ENCODE peak calls at places on chromosomes 11 and 22, in five cellular contexts. E is A549, O is heart left ventricle, J is HCT116, M is body of pancreas. Q is an unnamed sample.

GRCh38 chr11:94224078-94224477 is 80.3 kb upstream of the IZUMO1R start:
- ATAC-seq in E (no peak), O (no peak), M (no peak), J (no peak), Q (no peak)

GRCh38 chr11:3669742-3670183 is 1.4 kb downstream of the CHRNA10 start:
- ATAC-seq in J (no peak), O (peak; percentile 50), M (no peak), E (peak; percentile 27), Q (no peak)

GRCh38 chr11:75400110-75400865 is 970 bp downstream of the RPS3 start:
- ATAC-seq in J (peak; percentile 16), M (no peak), O (peak; percentile 6), E (peak; percentile 32), Q (no peak)

GRCh38 chr11:80144932-80145612 is 704.2 kb upstream of the TENM4 start:
- ATAC-seq in M (no peak), J (no peak), O (no peak), E (no peak), Q (no peak)

GRCh38 chr22:32661737-32662586 is 139.5 kb upstream of the TIMP3 start:
- ATAC-seq in O (no peak), M (no peak), J (no peak), E (no peak), Q (no peak)

GRCh38 chr11:2812371-2812991 is 73.1 kb downstream of the CDKN1C start:
- ATAC-seq in M (peak; percentile 29), E (no peak), O (peak; percentile 59), J (no peak), Q (peak; percentile 71)

GRCh38 chr22:48778308-48779195 is 1049.1 kb downstream of the BRD1 start:
- ATAC-seq in M (no peak), J (no peak), E (no peak), O (no peak), Q (no peak)

GRCh38 chr11:96097844-96098421 is 174.0 kb upstream of the MTMR2 start:
- ATAC-seq in E (no peak), O (no peak), M (no peak), J (no peak), Q (no peak)

GRCh38 chr11:3882671-3883070 is 27.2 kb downstream of the STIM1 start:
- ATAC-seq in M (no peak), E (no peak), J (no peak), O (no peak), Q (no peak)

GRCh38 chr11:72673943-72674828 is at the start of gene PDE2A:
- ATAC-seq in O (no peak), M (no peak), E (peak; percentile 23), J (no peak), Q (no peak)

GRCh38 chr11:70307176-70307575 is 36.7 kb downstream of the PPFIA1 start:
- ATAC-seq in O (no peak), M (no peak), J (no peak), E (no peak), Q (no peak)

GRCh38 chr11:93849751-93850584 is 450 bp downstream of the VSTM5 start:
- ATAC-seq in M (peak; percentile 78), J (no peak), E (peak; percentile 82), O (no peak), Q (peak; percentile 61)

GRCh38 chr22:46588279-46589140 is 31.7 kb upstream of the GRAMD4 start:
- ATAC-seq in E (peak; percentile 27), J (no peak), M (no peak), O (peak; percentile 39), Q (no peak)

GRCh38 chr11:19394525-19395016 is 153.8 kb upstream of the E2F8 start:
- ATAC-seq in O (no peak), J (no peak), E (no peak), M (no peak), Q (no peak)

GRCh38 chr11:31509412-31510345 is at the start of the genes ELP4 and IMMP1L:
- ATAC-seq in J (peak; percentile 99), M (peak; percentile 100), E (peak; percentile 100), O (peak; percentile 100), Q (peak; percentile 100)

GRCh38 chr11:126700773-126701554 is 299.6 kb downstream of the KIRREL3 start:
- ATAC-seq in M (no peak), E (no peak), J (no peak), O (no peak), Q (no peak)

GRCh38 chr22:45470871-45471270 is 31.8 kb upstream of the FBLN1 start:
- ATAC-seq in O (no peak), J (no peak), M (no peak), E (no peak), Q (no peak)

GRCh38 chr11:17542249-17542648 is 2.0 kb downstream of the USH1C start:
- ATAC-seq in J (no peak), O (no peak), M (peak; percentile 77), E (peak; percentile 38), Q (no peak)

GRCh38 chr22:29310863-29311339 is 4.5 kb downstream of the GAS2L1 start:
- ATAC-seq in O (peak; percentile 69), E (peak; percentile 72), J (peak; percentile 47), M (peak; percentile 78), Q (peak; percentile 85)

GRCh38 chr11:120793806-120794479 is 230.0 kb upstream of the TBCEL start:
- ATAC-seq in E (no peak), J (no peak), O (no peak), M (no peak), Q (no peak)

GRCh38 chr11:104956528-104956927 is 11.8 kb downstream of the CASP4 start:
- ATAC-seq in M (peak; percentile 79), J (no peak), E (no peak), O (no peak), Q (no peak)

GRCh38 chr22:31739795-31740201 is 10.1 kb downstream of the PRR14L start:
- ATAC-seq in J (no peak), O (peak; percentile 54), E (no peak), M (peak; percentile 92), Q (peak; percentile 53)

GRCh38 chr11:7485136-7485853 is at the start of gene OLFML1:
- ATAC-seq in M (peak; percentile 31), O (peak; percentile 57), J (no peak), E (no peak), Q (peak; percentile 34)

GRCh38 chr22:36212896-36213295 is 11.3 kb upstream of the APOL4 start:
- ATAC-seq in E (no peak), O (no peak), J (no peak), M (no peak), Q (no peak)

GRCh38 chr11:72668645-72669347 is 5.4 kb downstream of the PDE2A start:
- ATAC-seq in O (no peak), J (no peak), M (no peak), E (no peak), Q (no peak)

GRCh38 chr11:25515576-25515975 is 816.4 kb upstream of the ANO3 start:
- ATAC-seq in M (no peak), O (no peak), E (no peak), J (no peak), Q (no peak)

GRCh38 chr11:134328433-134328832 is 3.4 kb upstream of the GLB1L2 start:
- ATAC-seq in O (no peak), M (no peak), E (no peak), J (no peak), Q (no peak)

GRCh38 chr11:69377953-69378302 is 84.0 kb downstream of the MYEOV start:
- ATAC-seq in O (no peak), M (no peak), E (peak; percentile 8), J (no peak), Q (no peak)

GRCh38 chr11:121066623-121067022 is 34.4 kb upstream of the TECTA start:
- ATAC-seq in J (no peak), O (no peak), M (no peak), E (no peak), Q (no peak)

GRCh38 chr11:15233386-15233785 is 118.7 kb downstream of the INSC start:
- ATAC-seq in O (no peak), M (no peak), J (no peak), E (no peak), Q (no peak)

GRCh38 chr11:86588566-86589090 is 83.8 kb downstream of the ME3 start:
- ATAC-seq in J (no peak), M (no peak), O (peak; percentile 17), E (no peak), Q (no peak)

GRCh38 chr11:24406389-24406788 is 90.5 kb upstream of the LUZP2 start:
- ATAC-seq in E (no peak), O (no peak), J (no peak), M (no peak), Q (no peak)

GRCh38 chr11:118311518-118311917 is 7.0 kb downstream of the CD3E start:
- ATAC-seq in J (no peak), O (no peak), M (no peak), E (no peak), Q (no peak)

GRCh38 chr11:65672180-65672860 is 9.6 kb upstream of the RELA start:
- ATAC-seq in J (no peak), O (no peak), E (peak; percentile 62), M (no peak), Q (no peak)

DNA sequence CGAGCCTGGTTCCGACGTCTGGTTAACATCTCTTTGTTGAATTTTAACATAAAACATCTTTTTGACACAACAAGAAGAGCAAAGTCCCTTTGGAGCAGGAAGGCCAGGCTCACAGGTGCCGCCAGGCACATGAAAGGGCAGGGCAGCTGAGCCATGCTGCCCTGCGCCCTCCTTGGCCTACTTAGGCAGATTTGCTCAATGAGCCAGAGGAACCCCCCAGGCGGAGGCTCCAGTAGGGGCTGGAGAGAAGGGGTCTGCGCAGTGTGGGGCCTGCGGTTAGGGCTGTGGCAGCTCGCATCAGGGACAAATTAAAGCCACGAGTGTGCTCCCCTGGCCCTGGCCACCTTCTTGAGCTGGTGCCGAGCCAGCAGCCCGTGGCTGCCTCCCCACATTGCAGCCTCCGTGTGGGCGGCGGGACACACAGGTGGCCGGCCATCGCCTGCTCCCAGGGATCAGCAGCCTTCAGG is 9.9 kb upstream of the SLC22A12 start:
- ATAC-seq in M (no peak), E (no peak), O (no peak), J (no peak), Q (no peak)
- TF ChIP-seq POLR2A in M (no peak), E (no peak), O (no peak), J (no peak), Q (no peak)

GRCh38 chr11:22666700-22667439 is 459 bp downstream of the GAS2 start:
- ATAC-seq in E (peak; percentile 73), O (peak; percentile 68), M (peak; percentile 86), J (no peak), Q (peak; percentile 60)
- H3K4me3 ChIP-seq in E (peak overlapping the region; percentile 31), O (peak overlapping the region; percentile 52), M (peak overlapping the region; percentile 54), J (no peak overlapping the region), Q (peak overlapping the region; percentile 50)

DNA sequence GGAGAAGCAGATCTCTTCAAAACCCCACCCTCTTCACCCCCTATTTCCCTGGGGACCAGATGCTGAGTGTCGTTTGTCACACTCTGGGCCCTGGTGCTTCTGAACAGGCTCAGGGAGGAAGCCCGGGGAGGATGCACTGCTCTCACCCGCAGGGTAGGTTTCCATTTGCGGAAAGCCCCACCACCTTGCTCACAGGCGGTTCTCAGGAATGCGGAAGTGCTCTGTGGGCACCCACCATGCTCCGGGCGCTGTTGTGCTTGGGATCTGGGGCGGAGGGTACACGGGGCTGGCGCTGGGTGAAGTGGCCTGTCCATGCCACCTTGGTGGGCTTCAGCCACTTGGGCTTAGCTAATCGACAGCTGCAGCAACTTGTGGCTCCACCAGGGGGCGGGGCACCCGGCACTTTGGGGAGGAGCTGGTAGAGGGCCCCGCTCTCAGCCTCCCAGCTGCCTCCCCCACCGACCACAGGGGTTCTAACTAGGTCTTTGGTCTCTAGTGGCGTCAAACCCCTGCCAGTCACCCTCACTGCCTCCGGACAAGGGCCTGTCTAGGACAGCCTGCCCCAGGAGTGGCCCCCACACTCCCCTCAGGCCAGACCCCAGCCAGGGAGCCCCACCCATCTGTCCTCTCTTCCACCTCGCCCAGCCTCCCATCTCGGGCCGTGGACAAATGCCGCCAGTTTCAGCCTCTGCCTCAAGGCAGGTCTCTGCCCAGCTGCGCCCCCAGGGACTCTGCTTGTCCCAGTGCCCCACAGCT is 7.4 kb downstream of the NDUFV1 start:
- ATAC-seq in O (peak; percentile 18), J (peak; percentile 66), M (peak; percentile 76), E (peak; percentile 82), Q (peak; percentile 59)
- TF ChIP-seq POLR2A in O (no peak), J (no peak), M (no peak), E (no peak), Q (no peak)

GRCh38 chr22:42905702-42906183 is 48.7 kb upstream of the ARFGAP3 start:
- ATAC-seq in M (peak; percentile 92), J (no peak), E (no peak), O (peak; percentile 42), Q (no peak)
- H3K4me3 ChIP-seq in M (no peak overlapping the region), J (no peak overlapping the region), E (no peak overlapping the region), O (no peak overlapping the region), Q (no peak overlapping the region)

Q was measured in gastroesophageal sphincter.